ENCODE peak calls at places on chromosomes 1 and 21, in five cellular contexts. B is RWPE1; D is aorta; A is NCI-H1436; F is activated CD4-positive, alpha-beta T cell treated with anti-CD3 and anti-CD28 coated beads, Interleukin-2, amount 10 ng/mL, durations not matched to agents 7 days and 5 days. U is an unnamed sample.

GRCh38 chr1:55898191-55898590 is 681.2 kb downstream of the PLPP3 start:
- DNase-seq in B (peak; percentile 17), D (no peak), A (no peak), F (no peak), U (no peak)

GRCh38 chr1:41152622-41153044 is 89.5 kb downstream of the SCMH1 start:
- DNase-seq in B (peak; percentile 68), D (no peak), A (no peak), F (no peak), U (no peak)

GRCh38 chr1:29083318-29084195 is 40.1 kb downstream of the TMEM200B start:
- DNase-seq in B (no peak), D (no peak), A (no peak), F (no peak), U (no peak)

GRCh38 chr1:160570847-160571246 is 8.4 kb downstream of the CD84 start:
- DNase-seq in B (no peak), D (no peak), A (no peak), F (no peak), U (no peak)

GRCh38 chr1:9442266-9442846 is 96.9 kb upstream of the SLC25A33 start:
- DNase-seq in B (no peak), D (no peak), A (no peak), F (no peak), U (no peak)

GRCh38 chr1:198032668-198033067 is 115.5 kb downstream of the LHX9 start:
- DNase-seq in B (no peak), D (no peak), A (no peak), F (no peak), U (no peak)

GRCh38 chr1:40849801-40850592 is 12.2 kb downstream of the CITED4 start:
- DNase-seq in B (peak; percentile 71), D (no peak), A (peak; percentile 60), F (peak; percentile 85), U (peak; percentile 89)

GRCh38 chr1:64898107-64898861 is 68.1 kb downstream of the JAK1 start:
- DNase-seq in B (peak; percentile 78), D (peak; percentile 91), A (no peak), F (no peak), U (peak; percentile 94)

GRCh38 chr1:209513226-209513625 is 70.3 kb upstream of the CAMK1G start:
- DNase-seq in B (peak; percentile 69), D (no peak), A (peak; percentile 38), F (no peak), U (no peak)

GRCh38 chr21:33339135-33339534 is 14.4 kb downstream of the IFNAR1 start:
- DNase-seq in B (no peak), D (no peak), A (no peak), F (no peak), U (no peak)

GRCh38 chr1:204684206-204684536 is 1.4 kb downstream of the LRRN2 start:
- DNase-seq in B (no peak), D (no peak), A (no peak), F (no peak), U (no peak)

GRCh38 chr1:200072636-200073285 is 45.3 kb downstream of the NR5A2 start:
- DNase-seq in B (no peak), D (no peak), A (no peak), F (no peak), U (no peak)

GRCh38 chr1:119731060-119731459 is 19.3 kb downstream of the PHGDH start:
- DNase-seq in B (peak; percentile 41), D (no peak), A (no peak), F (no peak), U (no peak)

GRCh38 chr1:164605254-164606091 is 46.5 kb downstream of the PBX1 start:
- DNase-seq in B (no peak), D (no peak), A (no peak), F (no peak), U (no peak)

GRCh38 chr1:221869759-221870158 is 127.9 kb upstream of the DUSP10 start:
- DNase-seq in B (no peak), D (no peak), A (no peak), F (no peak), U (no peak)

GRCh38 chr1:118461154-118461553 is 276.1 kb upstream of the SPAG17 start:
- DNase-seq in B (no peak), D (no peak), A (no peak), F (no peak), U (no peak)

GRCh38 chr1:53198241-53198651 is 1.6 kb downstream of the CPT2 start:
- DNase-seq in B (no peak), D (no peak), A (no peak), F (no peak), U (no peak)

GRCh38 chr1:181397841-181398240 is 85.5 kb upstream of the CACNA1E start:
- DNase-seq in B (no peak), D (no peak), A (no peak), F (peak; percentile 56), U (no peak)

GRCh38 chr1:225354906-225355305 is 72.9 kb downstream of the LBR start:
- DNase-seq in B (no peak), D (no peak), A (no peak), F (no peak), U (no peak)

GRCh38 chr1:246797597-246797996 is 73.4 kb downstream of the SCCPDH start:
- DNase-seq in B (no peak), D (peak; percentile 55), A (no peak), F (no peak), U (peak; percentile 45)

GRCh38 chr1:113192242-113192641 is 119.2 kb downstream of the LRIG2 start:
- DNase-seq in B (no peak), D (no peak), A (no peak), F (no peak), U (no peak)

GRCh38 chr1:236748471-236748870 is 46.6 kb upstream of the MTR start:
- DNase-seq in B (no peak), D (no peak), A (no peak), F (no peak), U (no peak)

GRCh38 chr1:59520194-59520593 is 223.3 kb downstream of the FGGY start:
- DNase-seq in B (no peak), D (no peak), A (no peak), F (no peak), U (no peak)

GRCh38 chr1:174191255-174191906 is 32.1 kb downstream of the RABGAP1L start:
- DNase-seq in B (peak; percentile 43), D (no peak), A (no peak), F (no peak), U (no peak)

GRCh38 chr1:21749859-21750468 is 33.0 kb downstream of the USP48 start:
- DNase-seq in B (no peak), D (no peak), A (no peak), F (no peak), U (no peak)

GRCh38 chr1:183493540-183494245 is 21.4 kb downstream of the SMG7 start:
- DNase-seq in B (no peak), D (no peak), A (no peak), F (no peak), U (no peak)

GRCh38 chr21:15063081-15063820 is 1.5 kb downstream of the NRIP1 start:
- DNase-seq in B (peak; percentile 33), D (no peak), A (no peak), F (peak; percentile 34), U (no peak)

GRCh38 chr1:46816930-46817329 is 18.1 kb downstream of the CYP4B1 start:
- DNase-seq in B (no peak), D (no peak), A (no peak), F (no peak), U (no peak)

GRCh38 chr21:15028186-15028585 is 36.6 kb downstream of the NRIP1 start:
- DNase-seq in B (no peak), D (no peak), A (peak; percentile 17), F (no peak), U (no peak)

GRCh38 chr1:64574301-64574700 is 104.4 kb downstream of the CACHD1 start:
- DNase-seq in B (peak; percentile 14), D (no peak), A (no peak), F (no peak), U (no peak)

GRCh38 chr1:64421377-64421776 is 48.6 kb upstream of the CACHD1 start:
- DNase-seq in B (no peak), D (no peak), A (no peak), F (no peak), U (no peak)

GRCh38 chr1:36586146-36586545 is 103.4 kb upstream of the CSF3R start:
- DNase-seq in B (no peak), D (no peak), A (no peak), F (no peak), U (no peak)

GRCh38 chr1:24606296-24606605 is 36.9 kb upstream of the SRRM1 start:
- DNase-seq in B (no peak), D (no peak), A (no peak), F (no peak), U (no peak)

GRCh38 chr1:234709473-234710279 is 99.7 kb upstream of the IRF2BP2 start:
- DNase-seq in B (no peak), D (no peak), A (no peak), F (no peak), U (no peak)

GRCh38 chr1:43531453-43531905 is 796 bp downstream of the PTPRF start:
- DNase-seq in B (peak; percentile 54), D (peak; percentile 84), A (peak; percentile 19), F (no peak), U (peak; percentile 80)

GRCh38 chr1:1943834-1944570 is 24.9 kb upstream of the TMEM52 start:
- DNase-seq in B (peak; percentile 55), D (peak; percentile 85), A (peak; percentile 25), F (peak; percentile 61), U (peak; percentile 87)

GRCh38 chr1:240914506-240914905 is 302.6 kb upstream of the GREM2 start:
- DNase-seq in B (no peak), D (no peak), A (no peak), F (no peak), U (no peak)

GRCh38 chr1:30379684-30380624 is 343.4 kb downstream of the MATN1 start:
- DNase-seq in B (peak; percentile 82), D (no peak), A (peak; percentile 77), F (peak; percentile 75), U (peak; percentile 66)

GRCh38 chr1:55635856-55636255 is 420.7 kb upstream of the USP24 start:
- DNase-seq in B (no peak), D (no peak), A (no peak), F (no peak), U (no peak)

GRCh38 chr1:59595774-59596173 is 219.0 kb upstream of the HOOK1 start:
- DNase-seq in B (peak; percentile 27), D (no peak), A (no peak), F (no peak), U (no peak)

U was measured in posterior vena cava.